ENCODE peak calls at places on chromosomes 11 and 22, in eight cellular contexts. U is RWPE1, R is cardiac fibroblast, I is coronary artery, B is astrocyte, Z is astrocyte of the spinal cord, M is tibial nerve, P is AG09319. D is an unnamed sample.

GRCh38 chr22:43481528-43482309 is 69.9 kb downstream of the MPPED1 start:
- DNase-seq in R (no peak), B (no peak), U (no peak), P (no peak), I (no peak), Z (no peak), M (no peak), D (no peak)

GRCh38 chr11:69524991-69525411 is 43.5 kb downstream of the LINC01488 start:
- DNase-seq in P (no peak), Z (no peak), I (peak), U (no peak), B (no peak), M (no peak), R (no peak), D (no peak)

GRCh38 chr11:32118025-32118974 is 27.4 kb downstream of the RCN1 start:
- DNase-seq in Z (peak), U (no peak), R (peak), M (no peak), B (peak), I (no peak), P (no peak), D (peak)

GRCh38 chr22:42889290-42889689 is 32.2 kb upstream of the ARFGAP3 start:
- DNase-seq in R (no peak), U (no peak), P (no peak), I (no peak), M (no peak), B (no peak), Z (no peak), D (peak)

GRCh38 chr11:3161309-3161708 is 3.8 kb downstream of the OSBPL5 start:
- DNase-seq in Z (no peak), R (no peak), M (peak), U (no peak), I (no peak), B (no peak), P (no peak), D (peak)

GRCh38 chr22:50620861-50621490 is 7.0 kb downstream of the ARSA start:
- DNase-seq in I (no peak), P (no peak), M (no peak), B (no peak), Z (peak), U (no peak), R (no peak), D (no peak)

GRCh38 chr22:38481162-38481870 is 13.4 kb downstream of the KDELR3 start:
- DNase-seq in I (no peak), B (no peak), P (no peak), U (no peak), Z (no peak), R (no peak), M (no peak), D (no peak)

GRCh38 chr11:65213322-65214211 is 31.8 kb downstream of the CAPN1 start:
- DNase-seq in I (no peak), R (no peak), Z (no peak), M (no peak), P (no peak), B (no peak), U (no peak), D (no peak)

GRCh38 chr11:77074626-77075221 is 8.0 kb downstream of the CAPN5 start:
- DNase-seq in M (no peak), B (no peak), P (no peak), R (no peak), U (no peak), I (peak), Z (no peak), D (peak)

GRCh38 chr22:46312056-46312455 is 15.4 kb downstream of the GTSE1 start:
- DNase-seq in P (no peak), B (no peak), M (no peak), R (no peak), I (no peak), U (no peak), Z (no peak), D (no peak)

GRCh38 chr11:11620966-11621880 is 582 bp downstream of the GALNT18 start:
- DNase-seq in I (no peak), M (no peak), P (no peak), U (peak), B (peak), Z (peak), R (peak), D (peak)

GRCh38 chr11:11860103-11860979 is 18.6 kb downstream of the USP47 start:
- DNase-seq in B (peak), M (no peak), P (no peak), I (no peak), U (no peak), R (peak), Z (no peak), D (peak)

GRCh38 chr22:19122143-19122751 is at the start of gene DGCR2:
- DNase-seq in M (peak), U (peak), R (peak), B (peak), P (peak), Z (peak), I (peak), D (peak)

GRCh38 chr11:55854704-55855103 is 16.2 kb downstream of the OR5D16 start:
- DNase-seq in Z (no peak), M (no peak), P (no peak), I (no peak), R (no peak), U (no peak), B (no peak), D (no peak)

GRCh38 chr11:95295382-95295781 is 64.4 kb upstream of the SESN3 start:
- DNase-seq in Z (no peak), M (no peak), R (no peak), P (no peak), B (no peak), I (no peak), U (no peak), D (no peak)

GRCh38 chr22:30299322-30299721 is 10.0 kb upstream of the CASTOR1 start:
- DNase-seq in B (no peak), P (no peak), M (no peak), I (no peak), R (no peak), U (no peak), Z (no peak), D (no peak)

GRCh38 chr22:48944756-48945620 is 882.7 kb downstream of the BRD1 start:
- DNase-seq in Z (no peak), M (no peak), I (peak), P (no peak), R (no peak), B (no peak), U (no peak), D (no peak)

GRCh38 chr22:48531721-48532435 is 1295.8 kb downstream of the BRD1 start:
- DNase-seq in Z (no peak), U (no peak), I (no peak), M (no peak), P (no peak), B (no peak), R (no peak), D (no peak)

GRCh38 chr11:69721061-69721460 is 17.2 kb upstream of the FGF19 start:
- DNase-seq in Z (no peak), B (no peak), U (no peak), M (no peak), P (no peak), I (no peak), R (no peak), D (no peak)

GRCh38 chr22:38304526-38304925 is 12.7 kb downstream of the CSNK1E start:
- DNase-seq in M (peak), B (no peak), I (no peak), R (peak), U (no peak), Z (no peak), P (no peak), D (no peak)

GRCh38 chr11:95739526-95739925 is 50.1 kb downstream of the FAM76B start:
- DNase-seq in Z (no peak), I (no peak), R (no peak), M (no peak), B (no peak), P (no peak), U (no peak), D (no peak)

GRCh38 chr11:2444301-2445106 is at the start of the genes KCNQ1 and TRPM5:
- DNase-seq in M (no peak), Z (no peak), P (no peak), I (no peak), U (peak), B (no peak), R (no peak), D (no peak)

GRCh38 chr22:33807465-33807864 is 112.8 kb downstream of the LARGE1 start:
- DNase-seq in B (peak), M (no peak), I (no peak), U (no peak), Z (no peak), P (no peak), R (peak), D (peak)

DNA sequence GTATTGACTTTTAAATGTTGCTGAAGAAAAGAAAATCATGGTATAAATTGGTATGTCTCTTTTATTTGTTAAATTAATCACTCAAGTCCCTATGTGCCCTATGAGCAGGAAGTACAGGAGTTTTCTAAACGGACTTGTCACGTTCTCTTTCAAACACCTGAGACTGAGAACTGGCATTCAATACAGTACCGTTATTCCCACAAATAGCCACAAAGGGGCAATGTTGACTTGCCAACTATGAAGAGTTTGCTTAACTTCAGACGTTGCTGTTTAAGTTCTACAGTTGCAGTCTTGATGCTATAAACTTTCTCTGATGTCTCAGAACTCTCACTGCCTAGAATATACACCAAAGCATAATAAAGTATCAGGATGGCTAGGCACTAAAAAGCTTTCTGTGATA is 7.6 kb downstream of the OR56A1 start:
- DNase-seq in Z (peak), B (peak), U (peak), R (peak), M (no peak), I (no peak), P (no peak), D (peak)
- TF ChIP-seq CTCF in Z (peak), B (peak), U (peak), R (peak), M (peak), I (no peak), P (peak), D (peak)

GRCh38 chr11:72764503-72764902 is 12.3 kb upstream of the ARAP1 start:
- DNase-seq in P (no peak), M (no peak), I (no peak), B (no peak), R (no peak), U (no peak), Z (no peak), D (no peak)
- TF ChIP-seq CTCF in P (no peak), M (no peak), I (no peak), B (no peak), R (no peak), U (no peak), Z (no peak), D (no peak)

DNA sequence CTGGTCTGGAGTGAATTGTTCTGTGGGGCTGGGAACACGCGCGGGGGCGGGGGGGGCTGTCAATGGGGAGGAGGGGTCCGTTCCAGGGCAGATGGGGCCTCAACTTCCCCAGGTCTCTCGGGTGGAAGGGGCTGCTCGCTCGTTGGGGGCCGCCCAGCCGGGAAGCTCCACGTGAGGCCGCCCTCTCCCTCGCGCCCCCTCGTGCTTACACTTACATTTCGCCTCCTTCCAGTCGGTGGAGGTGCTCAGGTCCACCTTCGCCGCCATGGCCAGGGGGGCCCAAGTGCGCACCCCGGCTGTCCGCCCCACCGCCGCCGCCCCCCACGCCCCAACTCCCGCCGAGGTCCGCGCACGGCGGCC is 451 bp downstream of the MACROD1 start:
- DNase-seq in P (no peak), I (no peak), U (no peak), Z (no peak), R (no peak), B (no peak), M (no peak), D (no peak)
- TF ChIP-seq CTCF in P (no peak), I (no peak), U (no peak), Z (no peak), R (no peak), B (no peak), M (no peak), D (no peak)

DNA sequence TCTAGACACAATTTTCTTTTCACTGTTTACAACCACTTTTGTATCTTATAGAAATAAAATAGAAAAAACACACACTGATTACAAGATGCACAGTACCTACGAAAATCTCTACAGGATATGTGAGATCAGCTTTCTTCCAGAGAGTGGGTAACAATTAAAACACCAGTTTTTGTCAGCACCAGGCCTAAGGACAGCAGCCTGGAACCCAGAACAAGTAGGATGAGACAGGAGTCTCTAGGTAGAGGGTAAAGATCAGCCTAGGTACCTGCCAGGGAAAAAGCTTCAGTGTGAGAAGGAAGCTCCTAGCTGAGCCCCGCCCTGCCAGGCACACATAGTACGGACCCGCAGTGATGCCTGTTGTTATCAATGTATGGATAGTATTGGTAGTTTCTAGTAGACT is 61.9 kb downstream of the KIRREL3 start:
- DNase-seq in B (no peak), Z (no peak), U (no peak), P (no peak), M (no peak), I (no peak), R (no peak), D (no peak)
- TF ChIP-seq CTCF in B (no peak), Z (no peak), U (no peak), P (no peak), M (no peak), I (no peak), R (no peak), D (no peak)

GRCh38 chr11:98090861-98091575 is 929.7 kb upstream of the CNTN5 start:
- DNase-seq in B (no peak), Z (no peak), M (no peak), R (no peak), U (no peak), I (no peak), P (no peak), D (no peak)
- TF ChIP-seq CTCF in B (no peak), Z (no peak), M (no peak), R (no peak), U (no peak), I (no peak), P (no peak), D (no peak)

GRCh38 chr11:132125855-132126841 is 755.7 kb downstream of the NTM start:
- DNase-seq in P (no peak), I (no peak), U (no peak), M (no peak), R (peak), B (no peak), Z (peak), D (peak)

GRCh38 chr11:132123854-132124835 is 753.7 kb downstream of the NTM start:
- DNase-seq in P (no peak), I (no peak), M (no peak), U (no peak), Z (no peak), R (no peak), B (no peak), D (no peak)

GRCh38 chr11:132123449-132123848 is 753.0 kb downstream of the NTM start:
- DNase-seq in I (no peak), U (no peak), R (no peak), P (no peak), Z (no peak), B (no peak), M (no peak), D (no peak)

GRCh38 chr11:132131051-132131450 is 760.6 kb downstream of the NTM start:
- DNase-seq in M (no peak), B (no peak), I (no peak), R (no peak), P (no peak), U (no peak), Z (no peak), D (no peak)

DNA sequence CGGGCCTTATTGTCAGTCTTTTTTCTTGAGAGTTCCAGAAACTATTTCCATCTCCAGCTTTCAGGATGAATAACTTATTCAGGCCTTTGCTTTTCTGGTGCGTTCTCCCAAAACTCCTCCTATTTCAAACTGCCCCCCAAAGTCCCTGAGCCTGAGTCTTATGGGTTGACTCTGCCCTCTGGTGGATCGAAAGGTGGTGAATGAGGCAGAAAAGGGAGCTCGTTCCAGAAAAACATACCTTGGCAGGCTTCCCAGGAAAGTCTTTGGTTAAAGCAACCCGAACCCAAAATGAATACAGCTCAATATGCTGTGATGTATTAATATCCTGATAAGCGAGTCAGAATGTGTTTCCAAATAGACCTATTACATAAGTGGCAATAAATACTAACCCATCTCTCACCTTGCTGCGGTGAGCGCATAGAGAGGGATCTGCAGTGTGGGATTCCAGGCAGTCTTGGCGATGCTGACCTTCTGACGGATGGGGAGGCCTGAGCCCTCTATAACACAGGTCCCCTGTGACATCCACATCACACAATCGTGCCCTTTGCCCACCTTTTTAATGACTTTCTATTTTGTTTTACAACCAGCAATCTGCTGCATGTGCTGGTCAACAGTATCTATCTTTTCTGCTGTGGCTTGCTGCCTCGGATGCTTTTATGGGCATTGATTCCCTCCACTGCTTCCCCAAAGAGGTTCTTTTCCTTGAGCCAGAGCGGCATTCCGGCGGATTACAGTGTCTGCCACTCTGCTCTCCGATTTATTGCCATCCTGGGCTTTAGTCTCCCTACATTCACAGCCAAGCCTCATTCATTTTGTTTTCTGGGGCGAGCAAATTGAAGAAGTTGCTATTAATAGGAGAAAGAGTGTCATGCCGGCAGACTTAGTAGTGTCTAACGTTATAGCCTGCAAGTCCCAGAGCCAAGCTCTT is 756.8 kb downstream of the NTM start:
- DNase-seq in I (no peak), B (peak), Z (peak), R (peak), P (peak), U (peak), M (peak), D (peak)
- TF ChIP-seq CTCF in I (peak), B (peak), Z (peak), R (peak), P (peak), U (peak), M (peak), D (peak)

DNA sequence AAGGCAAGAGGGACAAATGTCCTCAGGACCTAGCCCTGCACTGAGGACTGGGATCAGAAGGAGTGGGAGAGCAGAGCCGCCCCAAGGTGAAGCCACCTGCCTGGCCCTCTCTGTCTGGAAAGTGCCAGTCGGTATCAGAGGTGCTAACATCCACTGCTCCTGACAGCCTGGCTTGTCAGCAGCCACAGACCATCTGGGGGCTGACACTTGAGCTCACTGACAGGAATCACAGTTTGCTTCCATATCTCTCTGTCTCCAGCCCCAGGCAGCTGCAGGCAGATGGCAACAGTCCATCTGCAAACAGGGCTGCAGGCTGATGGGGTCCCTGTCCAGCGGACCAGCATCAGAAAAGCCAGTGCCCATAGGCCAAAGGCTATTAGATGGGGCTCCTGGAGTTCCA is 5.5 kb downstream of the OPCML start:
- DNase-seq in B (no peak), R (no peak), Z (no peak), P (no peak), I (no peak), M (no peak), U (no peak), D (no peak)
- TF ChIP-seq CTCF in B (no peak), R (no peak), Z (no peak), P (no peak), I (no peak), M (no peak), U (no peak), D (no peak)

D was measured in AG10803.